ENCODE peak calls at places on chromosomes 6 and 20, in nine cellular contexts. D is heart right ventricle; L is pancreas; Y is psoas muscle; H is PC-9; C is CD8-positive, alpha-beta T cell; T is endothelial cell of umbilical vein; A is SK-N-SH; P is foreskin keratinocyte. U is an unnamed sample. For H3K27me3, the result is how much of the 10 kb centered on the place peaks cover.

GRCh38 chr6:10837009-10837691 is 1.2 kb downstream of the MAK start:
- DNase-seq in H (peak), T (peak), P (peak), Y (no peak), D (peak), A (peak), C (no peak), L (peak), U (peak)

GRCh38 chr20:38538789-38539188 is 42.2 kb upstream of the ADIG start:
- DNase-seq in P (no peak), Y (no peak), H (no peak), A (no peak), D (no peak), C (no peak), T (no peak), L (no peak), U (no peak)

GRCh38 chr6:152701081-152701862 is 3.6 kb downstream of the MYCT1 start:
- DNase-seq in C (no peak), D (no peak), Y (no peak), H (no peak), P (no peak), L (no peak), A (no peak), T (peak), U (no peak)

GRCh38 chr6:11848852-11849731 is 70.5 kb upstream of the ADTRP start:
- DNase-seq in A (no peak), C (no peak), D (no peak), Y (no peak), H (no peak), T (peak), P (no peak), L (no peak), U (no peak)

GRCh38 chr6:73418081-73418741 is 23.6 kb downstream of the DDX43 start:
- DNase-seq in P (no peak), D (no peak), L (no peak), Y (no peak), C (no peak), T (no peak), A (no peak), H (no peak), U (no peak)

GRCh38 chr6:73290435-73290834 is 27.4 kb upstream of the KHDC1 start:
- DNase-seq in A (no peak), L (no peak), D (no peak), P (peak), T (peak), H (no peak), C (no peak), Y (no peak), U (no peak)

GRCh38 chr20:57080796-57081195 is 185.6 kb downstream of the BMP7 start:
- DNase-seq in T (no peak), Y (no peak), P (no peak), H (no peak), C (no peak), A (no peak), L (no peak), D (no peak), U (no peak)

GRCh38 chr20:61837200-61837599 is 228.5 kb downstream of the TAF4 start:
- DNase-seq in P (no peak), L (peak), C (no peak), T (no peak), Y (no peak), H (no peak), D (no peak), A (no peak), U (no peak)

GRCh38 chr20:17227199-17227535 is 327 bp downstream of the PCSK2 start:
- DNase-seq in A (peak), T (no peak), P (no peak), D (no peak), L (no peak), Y (no peak), C (no peak), H (no peak), U (no peak)

GRCh38 chr6:168599769-168600330 is 158.9 kb downstream of the SMOC2 start:
- DNase-seq in A (no peak), D (no peak), C (no peak), Y (no peak), P (no peak), L (no peak), H (no peak), T (no peak), U (no peak)

GRCh38 chr6:97198181-97198580 is 84.8 kb downstream of the MMS22L start:
- DNase-seq in C (no peak), L (no peak), Y (no peak), A (no peak), T (no peak), D (no peak), H (no peak), P (no peak), U (no peak)

GRCh38 chr6:35731414-35731735 is 5.5 kb upstream of the ARMC12 start:
- DNase-seq in C (peak), L (peak), D (peak), A (peak), H (peak), T (peak), Y (peak), P (no peak), U (peak)

GRCh38 chr6:165091121-165091785 is 218.2 kb downstream of the C6orf118 start:
- DNase-seq in D (no peak), L (no peak), H (no peak), T (no peak), A (no peak), C (no peak), P (no peak), Y (no peak), U (no peak)

GRCh38 chr6:46590765-46591164 is 61.9 kb downstream of the CYP39A1 start:
- DNase-seq in C (no peak), Y (no peak), P (no peak), T (no peak), H (no peak), D (no peak), L (no peak), A (no peak), U (no peak)
- H3K27me3 ChIP-seq in C (under half), Y (under half), P (under half), T (under half), H (under half), D (under half), L (under half), A (under half), U (under half)

GRCh38 chr20:21705466-21706344 is at the start of gene PAX1:
- DNase-seq in H (no peak), P (no peak), Y (no peak), A (no peak), C (no peak), L (no peak), T (no peak), D (no peak), U (no peak)
- H3K27me3 ChIP-seq in H (half or more), P (half or more), Y (half or more), A (half or more), C (under half), L (half or more), T (half or more), D (half or more), U (under half)

DNA sequence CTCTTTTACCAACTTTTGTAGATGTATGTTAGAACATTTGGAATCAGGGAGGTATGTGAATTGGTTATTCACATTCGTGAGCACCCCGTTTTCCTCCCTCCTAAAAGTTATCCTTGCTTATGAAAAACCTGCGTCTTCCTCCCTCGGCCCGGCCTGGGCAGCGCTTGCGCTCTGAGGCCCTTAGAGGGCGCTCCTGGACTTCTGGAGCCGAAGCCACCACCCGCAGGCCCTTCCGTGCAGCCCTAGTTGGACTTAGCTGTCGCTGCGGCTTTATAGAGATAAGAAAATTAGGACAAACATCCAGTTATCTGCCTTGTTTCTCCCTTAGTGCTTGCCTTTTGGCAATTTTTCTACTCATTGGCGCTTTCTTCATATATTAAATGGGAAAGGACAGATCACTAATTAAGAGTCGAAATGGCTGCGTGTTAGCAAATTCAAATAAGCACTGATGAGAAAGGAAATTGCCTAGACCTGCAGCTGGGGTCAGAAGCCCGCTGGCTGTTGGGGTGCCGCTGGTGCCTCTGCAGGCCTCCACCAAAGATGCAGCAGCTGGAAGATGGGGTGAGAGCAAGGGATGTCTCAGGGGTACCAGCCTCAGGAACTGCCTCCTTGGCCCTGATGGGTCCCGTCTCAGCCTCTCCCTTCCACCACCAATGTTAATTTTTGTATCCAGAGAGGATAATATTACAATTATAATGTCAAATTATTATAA is 5.2 kb downstream of the FNDC1 start:
- DNase-seq in H (peak), T (peak), C (peak), P (peak), D (peak), Y (peak), L (peak), A (peak), U (peak)
- H3K27me3 ChIP-seq in H (half or more), T (under half), C (under half), P (half or more), D (half or more), Y (under half), L (under half), A (half or more), U (under half)

GRCh38 chr20:22575087-22575721 is 9.2 kb downstream of the FOXA2 start:
- DNase-seq in C (no peak), A (no peak), D (no peak), L (no peak), P (no peak), T (no peak), Y (no peak), H (no peak), U (no peak)

GRCh38 chr20:22572491-22572890 is 11.9 kb downstream of the FOXA2 start:
- DNase-seq in L (no peak), C (no peak), P (no peak), T (no peak), H (no peak), Y (no peak), D (no peak), A (no peak), U (peak)

GRCh38 chr20:22576273-22576672 is 8.1 kb downstream of the FOXA2 start:
- DNase-seq in D (no peak), P (no peak), L (no peak), T (no peak), C (no peak), Y (no peak), H (no peak), A (no peak), U (no peak)

GRCh38 chr20:22575737-22576136 is 8.6 kb downstream of the FOXA2 start:
- DNase-seq in H (no peak), D (no peak), L (no peak), C (no peak), Y (no peak), T (no peak), P (no peak), A (no peak), U (no peak)

GRCh38 chr20:22574545-22575086 is 9.8 kb downstream of the FOXA2 start:
- DNase-seq in H (no peak), Y (no peak), D (no peak), L (peak), T (no peak), P (no peak), A (no peak), C (no peak), U (no peak)
- H3K27me3 ChIP-seq in H (under half), Y (half or more), D (half or more), L (under half), T (half or more), P (half or more), A (half or more), C (under half), U (under half)

GRCh38 chr20:22578221-22579118 is 5.9 kb downstream of the FOXA2 start:
- DNase-seq in D (no peak), C (no peak), P (no peak), L (peak), T (no peak), A (no peak), H (no peak), Y (no peak), U (peak)
- H3K27me3 ChIP-seq in D (half or more), C (under half), P (half or more), L (under half), T (half or more), A (half or more), H (under half), Y (half or more), U (under half)

GRCh38 chr6:99591673-99592364 is 14.8 kb upstream of the PRDM13 start:
- DNase-seq in T (no peak), H (no peak), P (no peak), D (no peak), L (no peak), Y (no peak), C (no peak), A (no peak), U (no peak)

GRCh38 chr6:99589290-99589672 is 17.4 kb upstream of the PRDM13 start:
- DNase-seq in D (no peak), Y (no peak), C (no peak), T (no peak), P (no peak), H (peak), A (peak), L (no peak), U (peak)

GRCh38 chr6:99590728-99591672 is 15.6 kb upstream of the PRDM13 start:
- DNase-seq in T (no peak), L (no peak), P (no peak), C (no peak), H (no peak), D (no peak), Y (peak), A (peak), U (no peak)

GRCh38 chr6:99589907-99590493 is 16.6 kb upstream of the PRDM13 start:
- DNase-seq in C (no peak), Y (no peak), P (no peak), L (no peak), D (no peak), T (no peak), H (no peak), A (no peak), U (no peak)

DNA sequence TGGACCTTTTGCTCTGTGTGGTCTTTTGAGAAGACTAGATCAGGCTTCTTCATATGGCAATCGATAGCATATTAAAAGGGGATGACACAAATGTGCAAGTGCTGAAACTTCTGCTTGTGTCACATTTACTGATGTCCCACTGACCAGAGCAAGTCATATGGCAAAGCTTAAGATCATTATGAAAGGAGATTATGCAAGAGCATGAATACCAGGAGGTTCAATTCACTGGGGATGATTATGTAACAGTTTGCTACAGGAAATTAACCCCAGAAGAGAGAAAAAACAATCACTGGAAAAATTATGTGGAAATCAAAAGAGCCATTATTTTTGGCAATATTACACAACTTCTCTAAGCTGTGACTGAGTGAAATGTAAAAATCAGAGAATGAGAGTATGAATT is 13.7 kb upstream of the PRDM13 start:
- DNase-seq in Y (no peak), H (no peak), P (no peak), A (no peak), C (no peak), D (no peak), L (no peak), T (no peak), U (no peak)
- H3K27me3 ChIP-seq in Y (half or more), H (under half), P (half or more), A (half or more), C (under half), D (half or more), L (half or more), T (half or more), U (under half)

U was measured in Caco-2.